ENCODE peak calls at places on chromosome 4, in ten cellular contexts. One of them, this sample, is unnamed.

GRCh38 chr4:82650868-82651267 is 89.1 kb upstream of the TMEM150C start:
- DNase-seq in esophagus squamous epithelium: no peak
- DNase-seq in Panc1: no peak
- DNase-seq in upper lobe of left lung: no peak
- DNase-seq in fibroblast of villous mesenchyme: no peak
- DNase-seq in choroid plexus epithelial cell: no peak
- DNase-seq in right lobe of liver: no peak
- DNase-seq in HepG2: no peak
- DNase-seq in AG04450: no peak
- DNase-seq in pancreas: no peak
- DNase-seq in this sample: no peak

GRCh38 chr4:13704020-13704419 is 76.5 kb upstream of the BOD1L1 start:
- DNase-seq in esophagus squamous epithelium: no peak
- DNase-seq in Panc1: no peak
- DNase-seq in upper lobe of left lung: no peak
- DNase-seq in fibroblast of villous mesenchyme: no peak
- DNase-seq in choroid plexus epithelial cell: no peak
- DNase-seq in right lobe of liver: no peak
- DNase-seq in HepG2: no peak
- DNase-seq in AG04450: no peak
- DNase-seq in pancreas: no peak
- DNase-seq in this sample: no peak

GRCh38 chr4:39353478-39354177 is 12.5 kb downstream of the RFC1 start:
- DNase-seq in esophagus squamous epithelium: no peak
- DNase-seq in Panc1: no peak
- DNase-seq in upper lobe of left lung: no peak
- DNase-seq in fibroblast of villous mesenchyme: peak
- DNase-seq in choroid plexus epithelial cell: peak
- DNase-seq in right lobe of liver: no peak
- DNase-seq in HepG2: no peak
- DNase-seq in AG04450: no peak
- DNase-seq in pancreas: no peak
- DNase-seq in this sample: no peak

GRCh38 chr4:52643846-52644245 is 15.3 kb downstream of the USP46 start:
- DNase-seq in esophagus squamous epithelium: no peak
- DNase-seq in Panc1: no peak
- DNase-seq in upper lobe of left lung: peak
- DNase-seq in fibroblast of villous mesenchyme: peak
- DNase-seq in choroid plexus epithelial cell: peak
- DNase-seq in right lobe of liver: peak
- DNase-seq in HepG2: peak
- DNase-seq in AG04450: peak
- DNase-seq in pancreas: peak
- DNase-seq in this sample: peak

GRCh38 chr4:168645933-168646768 is 149.3 kb downstream of the PALLD start:
- DNase-seq in esophagus squamous epithelium: no peak
- DNase-seq in Panc1: no peak
- DNase-seq in upper lobe of left lung: no peak
- DNase-seq in fibroblast of villous mesenchyme: no peak
- DNase-seq in choroid plexus epithelial cell: no peak
- DNase-seq in right lobe of liver: no peak
- DNase-seq in HepG2: no peak
- DNase-seq in AG04450: no peak
- DNase-seq in pancreas: no peak
- DNase-seq in this sample: no peak

GRCh38 chr4:1609901-1610790 is 74.0 kb downstream of the FAM53A start:
- DNase-seq in esophagus squamous epithelium: no peak
- DNase-seq in Panc1: no peak
- DNase-seq in upper lobe of left lung: no peak
- DNase-seq in fibroblast of villous mesenchyme: no peak
- DNase-seq in choroid plexus epithelial cell: no peak
- DNase-seq in right lobe of liver: no peak
- DNase-seq in HepG2: no peak
- DNase-seq in AG04450: no peak
- DNase-seq in pancreas: no peak
- DNase-seq in this sample: no peak

GRCh38 chr4:124943145-124943889 is 230.8 kb upstream of the ANKRD50 start:
- DNase-seq in esophagus squamous epithelium: no peak
- DNase-seq in Panc1: no peak
- DNase-seq in upper lobe of left lung: no peak
- DNase-seq in fibroblast of villous mesenchyme: peak
- DNase-seq in choroid plexus epithelial cell: peak
- DNase-seq in right lobe of liver: no peak
- DNase-seq in HepG2: no peak
- DNase-seq in AG04450: no peak
- DNase-seq in pancreas: no peak
- DNase-seq in this sample: no peak

GRCh38 chr4:24278693-24279092 is 305.7 kb downstream of the DHX15 start:
- DNase-seq in esophagus squamous epithelium: no peak
- DNase-seq in Panc1: no peak
- DNase-seq in upper lobe of left lung: no peak
- DNase-seq in fibroblast of villous mesenchyme: peak
- DNase-seq in choroid plexus epithelial cell: peak
- DNase-seq in right lobe of liver: no peak
- DNase-seq in HepG2: no peak
- DNase-seq in AG04450: no peak
- DNase-seq in pancreas: no peak
- DNase-seq in this sample: peak

GRCh38 chr4:120156115-120156718 is 89.6 kb upstream of the MAD2L1 start:
- DNase-seq in esophagus squamous epithelium: no peak
- DNase-seq in Panc1: peak
- DNase-seq in upper lobe of left lung: no peak
- DNase-seq in fibroblast of villous mesenchyme: peak
- DNase-seq in choroid plexus epithelial cell: peak
- DNase-seq in right lobe of liver: no peak
- DNase-seq in HepG2: peak
- DNase-seq in AG04450: peak
- DNase-seq in pancreas: no peak
- DNase-seq in this sample: peak

DNA sequence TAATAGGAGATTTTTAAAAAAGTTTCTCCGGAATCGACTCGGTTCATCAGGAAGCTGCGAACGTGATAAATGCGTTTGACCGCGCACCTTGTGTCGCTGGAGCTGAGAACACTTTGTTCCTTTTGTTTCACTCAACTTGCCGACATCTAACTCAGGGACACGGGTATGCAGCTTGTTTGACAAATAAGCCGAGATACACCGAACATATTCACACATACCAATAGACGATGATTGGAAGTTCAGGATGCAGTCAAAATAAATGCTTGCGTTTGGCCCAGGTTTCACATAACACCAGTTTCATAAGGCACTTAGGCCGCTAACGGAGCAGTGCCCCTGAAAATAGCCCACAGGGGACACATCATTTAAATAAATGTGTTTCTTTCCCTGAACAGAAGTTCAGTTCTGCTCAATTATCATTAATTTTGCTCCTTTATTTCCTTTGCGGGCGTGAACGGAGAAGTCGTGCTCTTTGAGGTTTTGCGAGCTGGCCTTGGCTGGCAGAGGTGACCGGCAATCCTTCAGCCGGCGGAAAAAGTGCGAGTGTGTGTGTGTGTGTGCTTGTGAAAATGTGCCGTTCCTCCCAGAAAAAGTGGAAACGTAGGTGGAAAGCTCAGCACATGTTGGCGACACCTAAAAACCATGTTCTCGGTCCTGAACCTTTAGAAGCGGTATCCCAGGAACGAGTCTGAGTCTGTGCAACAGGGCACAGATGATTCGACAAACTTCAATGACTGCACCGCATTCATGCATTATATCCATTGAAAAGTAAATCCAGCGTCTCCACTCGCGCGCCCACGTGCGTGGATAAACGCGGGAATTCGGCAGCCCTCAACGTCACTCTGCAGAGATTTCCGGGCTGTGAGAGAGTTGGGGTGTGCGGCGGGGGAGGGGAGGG is 680 bp upstream of the SHISA3 start:
- DNase-seq in esophagus squamous epithelium: no peak
- DNase-seq in Panc1: no peak
- DNase-seq in upper lobe of left lung: no peak
- DNase-seq in fibroblast of villous mesenchyme: no peak
- DNase-seq in choroid plexus epithelial cell: no peak
- DNase-seq in right lobe of liver: no peak
- DNase-seq in HepG2: no peak
- DNase-seq in AG04450: no peak
- DNase-seq in pancreas: no peak
- DNase-seq in this sample: no peak
- H3K4me3 ChIP-seq in esophagus squamous epithelium: peak
- H3K4me3 ChIP-seq in Panc1: peak
- H3K4me3 ChIP-seq in upper lobe of left lung: peak
- H3K4me3 ChIP-seq in fibroblast of villous mesenchyme: no peak
- H3K4me3 ChIP-seq in choroid plexus epithelial cell: peak
- H3K4me3 ChIP-seq in right lobe of liver: peak
- H3K4me3 ChIP-seq in HepG2: no peak
- H3K4me3 ChIP-seq in AG04450: peak
- H3K4me3 ChIP-seq in pancreas: peak
- H3K4me3 ChIP-seq in this sample: peak

GRCh38 chr4:32519060-32519459 is 1798.9 kb downstream of the PCDH7 start:
- DNase-seq in esophagus squamous epithelium: no peak
- DNase-seq in Panc1: no peak
- DNase-seq in upper lobe of left lung: no peak
- DNase-seq in fibroblast of villous mesenchyme: no peak
- DNase-seq in choroid plexus epithelial cell: peak
- DNase-seq in right lobe of liver: no peak
- DNase-seq in HepG2: no peak
- DNase-seq in AG04450: no peak
- DNase-seq in pancreas: no peak
- DNase-seq in this sample: peak
- H3K4me3 ChIP-seq in esophagus squamous epithelium: no peak
- H3K4me3 ChIP-seq in Panc1: no peak
- H3K4me3 ChIP-seq in upper lobe of left lung: no peak
- H3K4me3 ChIP-seq in fibroblast of villous mesenchyme: no peak
- H3K4me3 ChIP-seq in choroid plexus epithelial cell: peak
- H3K4me3 ChIP-seq in right lobe of liver: no peak
- H3K4me3 ChIP-seq in HepG2: no peak
- H3K4me3 ChIP-seq in AG04450: no peak
- H3K4me3 ChIP-seq in pancreas: no peak
- H3K4me3 ChIP-seq in this sample: no peak

DNA sequence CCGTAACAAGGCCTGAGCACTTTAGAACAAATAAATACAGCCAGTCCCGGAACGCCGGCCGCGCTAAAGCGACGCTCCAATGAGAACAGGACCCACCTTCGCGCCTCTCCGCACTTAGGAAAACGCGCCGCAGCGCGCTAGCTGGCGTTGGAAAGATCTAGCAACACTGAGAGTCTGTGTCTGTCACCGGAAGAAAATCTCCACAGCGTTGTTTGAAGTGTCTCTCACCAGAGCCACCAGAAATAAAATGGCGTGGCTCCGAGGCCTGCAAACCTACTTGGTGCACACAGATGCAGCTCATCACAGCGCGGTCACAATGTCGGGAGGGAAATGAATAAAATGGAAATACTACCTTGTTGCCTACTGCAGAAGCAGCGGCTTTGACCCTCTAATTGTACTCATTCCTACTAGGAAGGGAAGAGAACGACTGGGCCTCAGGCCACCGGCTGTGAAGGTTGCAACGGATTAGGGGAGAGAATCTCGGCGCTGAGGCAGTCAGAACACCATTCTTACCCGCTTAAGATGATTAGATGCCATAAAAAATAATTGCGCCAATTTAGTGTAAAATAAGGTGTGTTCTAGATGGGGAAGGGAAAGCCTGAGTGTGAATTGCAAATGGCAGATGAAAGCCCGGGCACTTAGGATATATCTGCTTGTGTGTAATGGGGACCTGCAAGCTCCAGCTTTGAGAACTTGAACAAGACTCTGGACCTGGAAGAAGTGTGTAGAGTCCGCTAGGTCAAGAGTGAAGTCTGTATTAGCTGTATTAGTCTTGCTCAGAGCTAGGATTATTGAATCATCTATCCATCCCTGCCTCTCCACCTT is 4.5 kb downstream of the NEUROG2 start:
- DNase-seq in esophagus squamous epithelium: no peak
- DNase-seq in Panc1: no peak
- DNase-seq in upper lobe of left lung: no peak
- DNase-seq in fibroblast of villous mesenchyme: no peak
- DNase-seq in choroid plexus epithelial cell: no peak
- DNase-seq in right lobe of liver: no peak
- DNase-seq in HepG2: no peak
- DNase-seq in AG04450: no peak
- DNase-seq in pancreas: no peak
- DNase-seq in this sample: no peak
- H3K4me3 ChIP-seq in esophagus squamous epithelium: no peak
- H3K4me3 ChIP-seq in Panc1: no peak
- H3K4me3 ChIP-seq in upper lobe of left lung: no peak
- H3K4me3 ChIP-seq in fibroblast of villous mesenchyme: no peak
- H3K4me3 ChIP-seq in choroid plexus epithelial cell: no peak
- H3K4me3 ChIP-seq in right lobe of liver: no peak
- H3K4me3 ChIP-seq in HepG2: no peak
- H3K4me3 ChIP-seq in AG04450: no peak
- H3K4me3 ChIP-seq in pancreas: no peak
- H3K4me3 ChIP-seq in this sample: no peak

GRCh38 chr4:37816006-37816405 is 10.5 kb upstream of the PGM2 start:
- DNase-seq in esophagus squamous epithelium: no peak
- DNase-seq in Panc1: no peak
- DNase-seq in upper lobe of left lung: no peak
- DNase-seq in fibroblast of villous mesenchyme: no peak
- DNase-seq in choroid plexus epithelial cell: no peak
- DNase-seq in right lobe of liver: no peak
- DNase-seq in HepG2: no peak
- DNase-seq in AG04450: no peak
- DNase-seq in pancreas: no peak
- DNase-seq in this sample: no peak
- H3K4me3 ChIP-seq in esophagus squamous epithelium: no peak
- H3K4me3 ChIP-seq in Panc1: no peak
- H3K4me3 ChIP-seq in upper lobe of left lung: no peak
- H3K4me3 ChIP-seq in fibroblast of villous mesenchyme: no peak
- H3K4me3 ChIP-seq in choroid plexus epithelial cell: no peak
- H3K4me3 ChIP-seq in right lobe of liver: no peak
- H3K4me3 ChIP-seq in HepG2: no peak
- H3K4me3 ChIP-seq in AG04450: no peak
- H3K4me3 ChIP-seq in pancreas: no peak
- H3K4me3 ChIP-seq in this sample: no peak

DNA sequence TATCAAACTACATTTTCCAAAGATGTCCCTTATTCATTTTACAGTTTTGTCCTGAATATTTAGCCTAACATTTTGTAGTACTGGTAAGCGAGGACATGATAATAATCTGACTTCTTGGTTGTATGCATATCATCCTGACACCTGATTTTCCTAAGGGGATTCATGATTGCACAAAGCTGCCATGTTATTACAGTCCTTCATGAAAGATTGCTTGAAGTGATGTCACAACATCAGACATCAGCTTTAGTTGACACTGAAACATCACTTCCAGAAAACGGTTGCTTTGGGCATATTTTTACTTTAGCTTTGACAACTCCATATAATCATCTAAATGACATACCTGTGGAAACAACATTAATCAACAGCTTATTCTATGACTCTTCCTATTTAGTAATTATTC is 188.7 kb upstream of the PABPC4L start:
- DNase-seq in esophagus squamous epithelium: no peak
- DNase-seq in Panc1: no peak
- DNase-seq in upper lobe of left lung: no peak
- DNase-seq in fibroblast of villous mesenchyme: no peak
- DNase-seq in choroid plexus epithelial cell: no peak
- DNase-seq in right lobe of liver: no peak
- DNase-seq in HepG2: no peak
- DNase-seq in AG04450: no peak
- DNase-seq in pancreas: no peak
- DNase-seq in this sample: no peak
- H3K4me3 ChIP-seq in esophagus squamous epithelium: no peak
- H3K4me3 ChIP-seq in Panc1: no peak
- H3K4me3 ChIP-seq in upper lobe of left lung: no peak
- H3K4me3 ChIP-seq in fibroblast of villous mesenchyme: no peak
- H3K4me3 ChIP-seq in choroid plexus epithelial cell: no peak
- H3K4me3 ChIP-seq in right lobe of liver: no peak
- H3K4me3 ChIP-seq in HepG2: no peak
- H3K4me3 ChIP-seq in AG04450: no peak
- H3K4me3 ChIP-seq in pancreas: no peak
- H3K4me3 ChIP-seq in this sample: no peak